ENCODE peak calls at places on chromosomes 13 and 19, in five cellular contexts. H, Z, X, R and U are unnamed samples.

GRCh38 chr13:41568990-41569387 is 111.6 kb downstream of the RGCC start:
- DNase-seq in H (no peak), Z (no peak), X (no peak), R (no peak), U (no peak)

GRCh38 chr13:30569901-30570576 is 47.7 kb upstream of the USPL1 start:
- DNase-seq in H (no peak), Z (no peak), X (peak), R (no peak), U (no peak)

GRCh38 chr13:52136763-52137162 is 7.9 kb upstream of the NEK5 start:
- DNase-seq in H (no peak), Z (no peak), X (no peak), R (no peak), U (no peak)

GRCh38 chr19:7788933-7789323 is 25.9 kb downstream of the CLEC4M start:
- DNase-seq in H (no peak), Z (no peak), X (no peak), R (no peak), U (no peak)

GRCh38 chr19:42286349-42287016 is 15.4 kb upstream of the PRR19 start:
- DNase-seq in H (no peak), Z (no peak), X (no peak), R (no peak), U (no peak)

GRCh38 chr19:48565090-48565489 is 13.1 kb downstream of the SULT2B1 start:
- DNase-seq in H (no peak), Z (no peak), X (no peak), R (no peak), U (no peak)

GRCh38 chr13:27810461-27810860 is 18.2 kb downstream of the GSX1 start:
- DNase-seq in H (no peak), Z (no peak), X (no peak), R (no peak), U (no peak)

GRCh38 chr13:33633701-33634525 is 184.0 kb upstream of the RFC3 start:
- DNase-seq in H (no peak), Z (no peak), X (no peak), R (no peak), U (no peak)

GRCh38 chr13:75196112-75196855 is 285.7 kb downstream of the TBC1D4 start:
- DNase-seq in H (no peak), Z (no peak), X (no peak), R (no peak), U (no peak)

GRCh38 chr19:43572172-43572588 is 3.1 kb downstream of the XRCC1 start:
- DNase-seq in H (no peak), Z (no peak), X (no peak), R (no peak), U (no peak)

GRCh38 chr13:112693831-112694497 is 4.1 kb downstream of the ATP11A start:
- DNase-seq in H (no peak), Z (no peak), X (no peak), R (no peak), U (no peak)

GRCh38 chr19:35751839-35752745 is 3.7 kb downstream of the LIN37 start:
- DNase-seq in H (no peak), Z (no peak), X (no peak), R (no peak), U (no peak)

GRCh38 chr13:75687145-75687763 is 51.1 kb downstream of the LMO7 start:
- DNase-seq in H (no peak), Z (no peak), X (no peak), R (no peak), U (no peak)

GRCh38 chr19:51599084-51599483 is 28.0 kb downstream of the ZNF175 start:
- DNase-seq in H (no peak), Z (no peak), X (no peak), R (no peak), U (no peak)

GRCh38 chr13:80989241-80989640 is 648.3 kb upstream of the SPRY2 start:
- DNase-seq in H (no peak), Z (no peak), X (no peak), R (no peak), U (no peak)

GRCh38 chr13:83824561-83824960 is 57.7 kb downstream of the SLITRK1 start:
- DNase-seq in H (no peak), Z (no peak), X (no peak), R (no peak), U (no peak)

GRCh38 chr13:24066405-24067292 is 93.9 kb upstream of the SPATA13 start:
- DNase-seq in H (no peak), Z (no peak), X (no peak), R (no peak), U (no peak)

GRCh38 chr13:52455677-52456041 is 381 bp downstream of the CKAP2 start:
- DNase-seq in H (peak), Z (no peak), X (no peak), R (peak), U (peak)

GRCh38 chr19:17074628-17075034 is 621 bp downstream of the HAUS8 start:
- DNase-seq in H (no peak), Z (no peak), X (no peak), R (no peak), U (no peak)